ENCODE peak calls at places on chromosomes 2 and 18, in four cellular contexts. P is tibial nerve, D is tibial artery, F is adrenal gland. R is an unnamed sample.

GRCh38 chr18:12307871-12308385 is at the start of gene TUBB6:
- DNase-seq in P (peak; percentile 37), D (peak; percentile 61), F (peak; percentile 47), R (no peak)

GRCh38 chr2:120647487-120647886 is 88.2 kb upstream of the GLI2 start:
- DNase-seq in P (no peak), D (no peak), F (no peak), R (no peak)

GRCh38 chr2:174682578-174683391 is 81.5 kb downstream of the CHRNA1 start:
- DNase-seq in P (peak; percentile 60), D (peak; percentile 62), F (peak; percentile 70), R (no peak)

GRCh38 chr2:172462393-172463381 is 35.3 kb downstream of the ITGA6 start:
- DNase-seq in P (no peak), D (no peak), F (no peak), R (no peak)

GRCh38 chr2:86633094-86633740 is 9.6 kb upstream of the RNF103 start:
- DNase-seq in P (no peak), D (no peak), F (no peak), R (no peak)

GRCh38 chr2:193462411-193462810 is 1267.7 kb upstream of the TMEFF2 start:
- DNase-seq in P (no peak), D (no peak), F (no peak), R (no peak)

GRCh38 chr2:20501974-20502373 is 55.1 kb downstream of the RHOB start:
- DNase-seq in P (no peak), D (no peak), F (no peak), R (no peak)

GRCh38 chr18:56433919-56434318 is 204.5 kb downstream of the TXNL1 start:
- DNase-seq in P (no peak), D (no peak), F (no peak), R (no peak)

GRCh38 chr2:42297322-42297936 is 63.6 kb downstream of the COX7A2L start:
- DNase-seq in P (no peak), D (no peak), F (no peak), R (no peak)

GRCh38 chr2:146038014-146038413 is 1518.1 kb upstream of the ZEB2 start:
- DNase-seq in P (no peak), D (no peak), F (no peak), R (no peak)

GRCh38 chr18:22650247-22650646 is 232.5 kb upstream of the CTAGE1 start:
- DNase-seq in P (no peak), D (no peak), F (no peak), R (no peak)

GRCh38 chr2:170221317-170222288 is 43.7 kb downstream of the MYO3B start:
- DNase-seq in P (no peak), D (no peak), F (no peak), R (no peak)

GRCh38 chr18:36610716-36611115 is 218.1 kb downstream of the TPGS2 start:
- DNase-seq in P (no peak), D (no peak), F (no peak), R (no peak)

GRCh38 chr2:145984541-145984940 is 1464.6 kb upstream of the ZEB2 start:
- DNase-seq in P (no peak), D (no peak), F (no peak), R (no peak)

GRCh38 chr2:188134241-188134640 is 157.4 kb upstream of the GULP1 start:
- DNase-seq in P (no peak), D (no peak), F (no peak), R (no peak)

GRCh38 chr18:8800876-8801262 is 95.5 kb downstream of the MTCL1 start:
- DNase-seq in P (no peak), D (no peak), F (no peak), R (no peak)

GRCh38 chr2:8611712-8612111 is 70.1 kb upstream of the ID2 start:
- DNase-seq in P (no peak), D (no peak), F (no peak), R (no peak)

GRCh38 chr18:23743733-23744333 is 54.6 kb downstream of the LAMA3 start:
- DNase-seq in P (no peak), D (no peak), F (no peak), R (no peak)

GRCh38 chr2:240839152-240840143 is 19.4 kb upstream of the KIF1A start:
- DNase-seq in P (no peak), D (no peak), F (no peak), R (no peak)

GRCh38 chr2:180520206-180520605 is 460.2 kb upstream of the UBE2E3 start:
- DNase-seq in P (no peak), D (no peak), F (no peak), R (no peak)

GRCh38 chr2:134682726-134683125 is 36.1 kb downstream of the TMEM163 start:
- DNase-seq in P (no peak), D (no peak), F (no peak), R (no peak)

GRCh38 chr2:33168973-33169372 is 222.2 kb downstream of the LTBP1 start:
- DNase-seq in P (no peak), D (no peak), F (no peak), R (no peak)

GRCh38 chr2:19796036-19796703 is 105.6 kb downstream of the TTC32 start:
- DNase-seq in P (no peak), D (no peak), F (no peak), R (no peak)

GRCh38 chr2:101473911-101474751 is 781 bp downstream of the RFX8 start:
- DNase-seq in P (no peak), D (peak; percentile 36), F (peak; percentile 32), R (no peak)

GRCh38 chr2:212030709-212031108 is 507.9 kb downstream of the ERBB4 start:
- DNase-seq in P (no peak), D (no peak), F (no peak), R (no peak)

GRCh38 chr2:45684756-45685155 is 33.3 kb downstream of the PRKCE start:
- DNase-seq in P (no peak), D (no peak), F (no peak), R (no peak)

GRCh38 chr18:50986360-50987087 is 18.7 kb downstream of the ELAC1 start:
- DNase-seq in P (no peak), D (no peak), F (no peak), R (no peak)

GRCh38 chr18:24031916-24032315 is 17.4 kb downstream of the TTC39C start:
- DNase-seq in P (no peak), D (no peak), F (no peak), R (no peak)

GRCh38 chr2:239283961-239284801 is 116.6 kb downstream of the HDAC4 start:
- DNase-seq in P (peak; percentile 9), D (peak; percentile 15), F (no peak), R (no peak)

GRCh38 chr2:8402222-8402621 is 279.6 kb upstream of the ID2 start:
- DNase-seq in P (no peak), D (no peak), F (no peak), R (no peak)

GRCh38 chr2:12340164-12340563 is 376.6 kb upstream of the TRIB2 start:
- DNase-seq in P (no peak), D (no peak), F (no peak), R (no peak)

GRCh38 chr2:20623741-20624155 is 27.1 kb downstream of the HS1BP3 start:
- DNase-seq in P (no peak), D (no peak), F (no peak), R (no peak)

GRCh38 chr2:100321881-100322820 is at the start of gene LONRF2:
- DNase-seq in P (no peak), D (no peak), F (peak; percentile 81), R (no peak)

GRCh38 chr2:123732563-123732962 is 292.5 kb upstream of the CNTNAP5 start:
- DNase-seq in P (no peak), D (no peak), F (no peak), R (no peak)

GRCh38 chr2:16717477-16717876 is 51.8 kb upstream of the CYRIA start:
- DNase-seq in P (no peak), D (peak; percentile 38), F (no peak), R (no peak)

GRCh38 chr2:33086400-33087015 is 139.8 kb downstream of the LTBP1 start:
- DNase-seq in P (no peak), D (no peak), F (no peak), R (no peak)

GRCh38 chr2:177346192-177346591 is 46.4 kb upstream of the AGPS start:
- DNase-seq in P (no peak), D (no peak), F (no peak), R (no peak)

GRCh38 chr2:205868054-205868453 is 185.8 kb downstream of the NRP2 start:
- DNase-seq in P (no peak), D (no peak), F (no peak), R (no peak)

GRCh38 chr2:151632993-151633592 is 101.2 kb downstream of the NEB start:
- DNase-seq in P (no peak), D (no peak), F (no peak), R (no peak)
- TF ChIP-seq CTCF in P (no peak), D (no peak), F (peak; percentile 24), R (no peak)

GRCh38 chr2:231666171-231667095 is 41.9 kb upstream of the PTMA start:
- DNase-seq in P (peak; percentile 93), D (peak; percentile 98), F (peak; percentile 71), R (peak; percentile 92)

GRCh38 chr2:231665208-231665921 is 43.0 kb upstream of the PTMA start:
- DNase-seq in P (no peak), D (no peak), F (no peak), R (no peak)

GRCh38 chr2:231668981-231669380 is 39.3 kb upstream of the PTMA start:
- DNase-seq in P (no peak), D (no peak), F (no peak), R (no peak)

GRCh38 chr2:231667096-231667427 is 41.3 kb upstream of the PTMA start:
- DNase-seq in P (no peak), D (no peak), F (no peak), R (no peak)

DNA sequence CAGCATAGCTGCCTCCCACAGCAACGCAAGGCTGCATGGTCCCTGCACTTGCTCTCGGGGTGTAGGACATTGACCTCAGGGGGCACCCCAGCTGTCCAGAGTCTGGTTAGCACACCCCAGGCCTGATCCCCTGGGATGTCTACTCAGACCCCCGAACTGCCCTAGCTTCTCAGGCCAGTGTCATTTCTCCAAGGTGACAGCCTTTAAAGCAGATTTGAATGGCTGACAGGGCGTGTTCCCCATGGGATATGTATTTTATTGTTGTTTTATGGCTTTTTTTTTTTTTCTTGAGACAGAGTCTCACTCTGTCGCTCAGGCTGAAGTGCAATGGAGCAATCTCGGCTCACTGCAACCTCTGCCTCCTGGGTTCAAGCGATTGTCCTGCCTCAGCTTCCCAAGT is 40.8 kb upstream of the PTMA start:
- DNase-seq in P (no peak), D (no peak), F (no peak), R (no peak)
- H3K27ac ChIP-seq in P (peak overlapping the region; percentile 96), D (peak overlapping the region; percentile 97), F (no peak overlapping the region), R (peak overlapping the region; percentile 100)

DNA sequence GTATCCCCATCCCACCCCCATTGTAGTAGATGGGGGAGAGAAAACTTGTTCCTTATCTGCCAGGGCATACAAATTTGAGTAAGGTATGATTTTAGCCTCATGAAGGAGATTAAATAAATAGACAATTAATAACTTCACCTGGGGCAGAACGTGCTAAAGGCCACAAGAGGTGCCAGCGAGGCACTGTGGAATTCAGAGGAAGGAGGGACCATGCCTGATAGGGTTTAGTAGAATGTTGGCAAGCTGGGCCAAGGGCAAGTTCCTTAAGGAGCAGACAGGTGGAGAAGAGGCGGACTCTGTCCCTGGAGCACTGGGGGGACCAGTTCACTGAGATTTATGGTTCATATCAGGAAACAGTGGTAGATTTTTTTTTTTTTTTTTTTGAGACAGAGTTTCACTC is 22.5 kb downstream of the STAMBP start:
- DNase-seq in P (no peak), D (no peak), F (no peak), R (no peak)
- TF ChIP-seq CTCF in P (no peak), D (no peak), F (no peak), R (no peak)

DNA sequence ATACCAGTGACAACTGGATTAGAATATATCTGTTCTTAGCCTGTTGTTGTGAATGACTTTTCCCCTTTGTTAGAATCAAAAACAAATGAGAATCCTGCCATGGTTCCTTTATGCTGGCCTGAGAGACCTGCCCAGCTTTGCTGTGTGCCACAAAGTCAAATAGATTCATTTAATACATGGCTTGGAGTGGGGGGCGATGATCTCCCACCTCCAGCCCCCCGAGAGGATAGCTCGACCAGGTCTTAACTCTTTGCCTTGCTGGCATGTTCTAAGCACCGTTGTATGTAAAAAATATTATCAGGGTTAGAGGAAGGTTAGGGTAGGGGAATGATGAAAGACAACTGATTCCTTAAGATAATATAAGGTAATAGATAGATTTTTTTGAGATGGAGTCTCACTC is 22.2 kb upstream of the DGKD start:
- DNase-seq in P (no peak), D (no peak), F (no peak), R (no peak)
- H3K27ac ChIP-seq in P (peak overlapping the region; percentile 64), D (peak overlapping the region; percentile 27), F (no peak overlapping the region), R (no peak overlapping the region)